ENCODE peak calls at places on chromosomes 2 and 18, in five cellular contexts. L is mesenchymal stem cell, J is H9, K is H1, M is trophoblast cell. Y is an unnamed sample.

GRCh38 chr2:71935291-71935848 is 212.3 kb downstream of the CYP26B1 start:
- DNase-seq in L (peak; percentile 25), J (peak; percentile 20), M (no peak), K (no peak), Y (no peak)

GRCh38 chr2:127061377-127062273 is 45.3 kb downstream of the BIN1 start:
- DNase-seq in M (no peak), J (no peak), L (peak; percentile 91), K (no peak), Y (no peak)

GRCh38 chr18:13235981-13236380 is 17.4 kb downstream of the LDLRAD4 start:
- DNase-seq in M (no peak), K (no peak), J (no peak), L (no peak), Y (no peak)

GRCh38 chr2:116680537-116680936 is 1134.0 kb upstream of the DDX18 start:
- DNase-seq in L (no peak), J (no peak), K (no peak), M (no peak), Y (no peak)

GRCh38 chr18:68865021-68865420 is 67.1 kb downstream of the CCDC102B start:
- DNase-seq in K (no peak), L (no peak), M (no peak), J (no peak), Y (no peak)

GRCh38 chr2:79432731-79433146 is 80.1 kb upstream of the CTNNA2 start:
- DNase-seq in M (no peak), K (no peak), L (no peak), J (no peak), Y (peak; percentile 8)

GRCh38 chr2:179031731-179032408 is 18.1 kb downstream of the CCDC141 start:
- DNase-seq in K (no peak), M (peak; percentile 46), J (no peak), L (no peak), Y (no peak)

GRCh38 chr2:25598911-25599310 is 74.5 kb downstream of the DTNB start:
- DNase-seq in J (no peak), L (no peak), M (no peak), K (no peak), Y (no peak)

GRCh38 chr2:144370937-144371584 is 148.9 kb downstream of the ZEB2 start:
- DNase-seq in K (no peak), L (peak; percentile 55), M (no peak), J (no peak), Y (no peak)

GRCh38 chr2:64654063-64654811 is 524 bp upstream of the SERTAD2 start:
- DNase-seq in K (peak; percentile 44), M (peak; percentile 75), L (peak; percentile 85), J (peak; percentile 76), Y (peak; percentile 89)

GRCh38 chr18:39946623-39947061 is 2008.4 kb upstream of the PIK3C3 start:
- DNase-seq in J (peak; percentile 34), L (peak; percentile 90), M (peak; percentile 1), K (no peak), Y (no peak)

GRCh38 chr2:8303322-8303832 is 378.5 kb upstream of the ID2 start:
- DNase-seq in L (peak; percentile 15), J (peak; percentile 22), M (no peak), K (no peak), Y (no peak)

GRCh38 chr2:8676915-8677645 is 4.8 kb upstream of the ID2 start:
- DNase-seq in K (no peak), J (no peak), L (peak; percentile 51), M (no peak), Y (peak; percentile 18)

GRCh38 chr2:129191530-129191929 is 787.9 kb upstream of the RAB6C start:
- DNase-seq in J (peak; percentile 74), M (peak; percentile 55), L (no peak), K (peak; percentile 69), Y (peak; percentile 12)

GRCh38 chr2:176891857-176892256 is 320.7 kb upstream of the HNRNPA3 start:
- DNase-seq in L (no peak), M (no peak), J (no peak), K (no peak), Y (no peak)

GRCh38 chr2:30232027-30232800 is 880 bp downstream of the LBH start:
- DNase-seq in K (no peak), M (no peak), L (peak; percentile 73), J (peak; percentile 85), Y (peak; percentile 44)

GRCh38 chr2:204663816-204664421 is 118.6 kb downstream of the PARD3B start:
- DNase-seq in M (no peak), J (no peak), L (no peak), K (no peak), Y (no peak)

GRCh38 chr18:23226930-23227728 is 91.8 kb downstream of the CABLES1 start:
- DNase-seq in L (peak; percentile 96), M (no peak), J (no peak), K (no peak), Y (no peak)

GRCh38 chr18:48100712-48101165 is 170.3 kb upstream of the SMAD2 start:
- DNase-seq in L (no peak), K (peak; percentile 25), J (peak; percentile 70), M (no peak), Y (peak; percentile 23)

GRCh38 chr2:225766431-225766830 is 366.9 kb downstream of the NYAP2 start:
- DNase-seq in J (no peak), M (no peak), K (no peak), L (no peak), Y (no peak)

GRCh38 chr18:30987479-30988241 is 54.9 kb downstream of the DSC3 start:
- DNase-seq in M (peak; percentile 53), K (no peak), J (no peak), L (no peak), Y (no peak)

GRCh38 chr18:63376493-63377053 is 9.6 kb upstream of the KDSR start:
- DNase-seq in L (peak; percentile 41), K (no peak), M (peak; percentile 13), J (no peak), Y (no peak)

GRCh38 chr18:47175283-47175894 is 775 bp downstream of the IER3IP1 start:
- DNase-seq in M (no peak), K (no peak), L (peak; percentile 54), J (no peak), Y (no peak)

GRCh38 chr2:219002395-219003266 is 9.4 kb upstream of the CRYBA2 start:
- DNase-seq in M (peak; percentile 64), K (no peak), L (no peak), J (peak; percentile 92), Y (peak; percentile 59)

GRCh38 chr2:24984912-24985311 is 13.2 kb upstream of the DNAJC27 start:
- DNase-seq in J (peak; percentile 29), K (no peak), L (peak; percentile 67), M (no peak), Y (peak; percentile 26)

GRCh38 chr2:156340818-156341481 is 8.4 kb upstream of the NR4A2 start:
- DNase-seq in L (peak; percentile 61), M (no peak), J (no peak), K (no peak), Y (peak; percentile 18)

GRCh38 chr2:20365249-20365817 is 14.7 kb upstream of the PUM2 start:
- DNase-seq in J (no peak), K (no peak), L (peak; percentile 61), M (peak; percentile 44), Y (no peak)

GRCh38 chr18:34947711-34948125 is 93.5 kb upstream of the MAPRE2 start:
- DNase-seq in L (peak; percentile 73), K (no peak), J (no peak), M (peak; percentile 27), Y (no peak)

GRCh38 chr2:30235008-30235655 is 3.8 kb downstream of the LBH start:
- DNase-seq in M (no peak), K (no peak), J (no peak), L (no peak), Y (no peak)

DNA sequence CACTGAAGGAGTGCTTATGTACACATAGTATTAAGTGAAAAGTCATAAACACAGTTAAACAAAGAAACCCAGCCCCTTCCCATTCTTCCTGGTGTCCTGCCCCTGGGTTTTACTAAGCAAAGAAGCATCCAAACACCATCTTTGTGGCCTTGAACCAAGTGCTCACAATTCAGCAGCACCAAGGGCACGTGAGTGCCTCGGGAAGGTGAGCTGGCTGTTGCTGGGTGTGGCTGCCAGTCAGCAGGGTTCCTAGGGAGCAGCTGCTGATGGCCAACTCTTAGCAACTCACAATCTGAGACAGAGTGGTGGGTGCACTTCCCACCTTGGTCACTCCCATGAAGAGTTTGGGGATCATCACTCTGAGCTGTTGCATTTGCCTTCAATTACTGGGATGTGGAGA is 97.7 kb upstream of the PGAP1 start:
- DNase-seq in L (no peak), M (no peak), J (no peak), K (no peak), Y (no peak)
- H2BK12ac ChIP-seq in L (no peak overlapping the region), M (no peak overlapping the region), J (no peak overlapping the region), K (no peak overlapping the region), Y (no peak overlapping the region)

GRCh38 chr2:113034016-113034415 is 18.7 kb downstream of the IL36B start:
- DNase-seq in M (no peak), K (no peak), L (no peak), J (no peak), Y (no peak)

GRCh38 chr2:113041871-113042270 is 10.8 kb downstream of the IL36B start:
- DNase-seq in M (peak; percentile 18), J (no peak), L (no peak), K (no peak), Y (no peak)

GRCh38 chr2:113039675-113040074 is 13.0 kb downstream of the IL36B start:
- DNase-seq in J (no peak), K (no peak), L (no peak), M (no peak), Y (no peak)

GRCh38 chr2:113036763-113037162 is 15.9 kb downstream of the IL36B start:
- DNase-seq in L (no peak), M (no peak), J (no peak), K (no peak), Y (no peak)

GRCh38 chr2:113039158-113039557 is 13.5 kb downstream of the IL36B start:
- DNase-seq in M (no peak), L (no peak), J (no peak), K (no peak), Y (no peak)
- H2BK12ac ChIP-seq in M (no peak overlapping the region), L (no peak overlapping the region), J (no peak overlapping the region), K (no peak overlapping the region), Y (no peak overlapping the region)

GRCh38 chr18:3245853-3246635 is 1.6 kb upstream of the MYL12A start:
- DNase-seq in J (peak; percentile 92), L (peak; percentile 88), M (peak; percentile 91), K (peak; percentile 85), Y (peak; percentile 69)

GRCh38 chr18:3248670-3249359 is 1.2 kb downstream of the MYL12A start:
- DNase-seq in L (peak; percentile 56), K (no peak), J (no peak), M (peak; percentile 8), Y (no peak)

GRCh38 chr18:3246636-3247242 is 862 bp upstream of the MYL12A start:
- DNase-seq in K (no peak), M (no peak), L (no peak), J (no peak), Y (no peak)

GRCh38 chr18:3248062-3248669 is 565 bp downstream of the MYL12A start:
- DNase-seq in L (peak; percentile 65), M (peak; percentile 12), J (no peak), K (no peak), Y (peak; percentile 39)

GRCh38 chr18:3247243-3248061 is at the start of gene MYL12A:
- DNase-seq in J (peak; percentile 99), L (peak; percentile 98), K (peak; percentile 98), M (peak; percentile 98), Y (peak; percentile 94)
- H2BK12ac ChIP-seq in J (peak within 1 kb of the TSS; percentile 89), L (peak within 1 kb of the TSS; percentile 86), K (peak within 1 kb of the TSS; percentile 94), M (peak within 1 kb of the TSS; percentile 25), Y (peak within 1 kb of the TSS; percentile 73)

DNA sequence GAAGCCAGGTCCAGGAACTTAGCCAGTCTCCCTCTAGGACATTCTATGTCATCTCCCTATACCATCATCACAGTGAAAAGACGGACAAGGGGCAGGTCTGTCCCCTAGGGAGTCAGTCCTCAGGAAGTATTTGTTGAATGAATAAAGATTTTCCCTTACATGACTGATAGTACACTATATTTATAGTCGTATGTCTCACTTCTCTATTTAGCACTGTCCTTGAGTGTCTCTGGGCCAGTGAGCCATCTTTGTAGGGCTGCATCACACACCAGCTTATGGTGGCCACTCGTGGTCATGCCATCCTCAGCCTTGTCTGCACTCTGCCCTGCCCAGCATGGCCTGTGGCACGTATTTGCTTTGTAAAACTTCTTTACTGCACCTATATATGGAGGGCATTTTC is 25.8 kb downstream of the PTPN18 start:
- DNase-seq in K (no peak), J (no peak), M (no peak), L (no peak), Y (no peak)
- H2BK12ac ChIP-seq in K (no peak overlapping the region), J (no peak overlapping the region), M (no peak overlapping the region), L (no peak overlapping the region), Y (no peak overlapping the region)